ENCODE peak calls at places on chromosomes 4 and X, in ten cellular contexts. B is NCI-H510A treated with DMSO at 0.1 percent for 48 hours; W is HCT116; J is NCI-H2081; H is NCI-H1436; G is CD4-positive, alpha-beta T cell; R is choroid plexus epithelial cell; Y is stimulated activated CD4-positive, alpha-beta T cell treated with anti-CD3 and anti-CD28 coated beads, Interleukin-15, amount 100 ng/mL, for 1 hour; Z is A549; Q is BE2C. K is an unnamed sample.

GRCh38 chr4:71765837-71766236 is 18.0 kb downstream of the GC start:
- DNase-seq in B (no peak), W (no peak), J (no peak), H (no peak), G (no peak), R (no peak), Y (no peak), Z (no peak), Q (no peak), K (no peak)

GRCh38 chr4:2256781-2257191 is 5.1 kb downstream of the MXD4 start:
- DNase-seq in B (no peak), W (no peak), J (no peak), H (no peak), G (no peak), R (peak), Y (no peak), Z (no peak), Q (no peak), K (no peak)

GRCh38 chr4:144599621-144600020 is 46.3 kb upstream of the HHIP start:
- DNase-seq in B (no peak), W (no peak), J (no peak), H (no peak), G (no peak), R (peak), Y (no peak), Z (no peak), Q (no peak), K (no peak)

GRCh38 chr4:186839122-186840037 is 115.7 kb upstream of the FAT1 start:
- DNase-seq in B (no peak), W (no peak), J (no peak), H (no peak), G (no peak), R (peak), Y (no peak), Z (no peak), Q (no peak), K (no peak)

GRCh38 chrX:152926923-152927322 is 29.1 kb downstream of the ZNF185 start:
- DNase-seq in B (no peak), W (no peak), J (no peak), H (no peak), G (no peak), R (no peak), Y (no peak), Z (no peak), Q (no peak), K (no peak)

GRCh38 chr4:105859233-105859632 is 36.0 kb upstream of the NPNT start:
- DNase-seq in B (no peak), W (peak), J (no peak), H (no peak), G (no peak), R (peak), Y (no peak), Z (peak), Q (no peak), K (no peak)

GRCh38 chrX:56787734-56788152 is 58.7 kb downstream of the NBDY start:
- DNase-seq in B (no peak), W (no peak), J (no peak), H (no peak), G (no peak), R (no peak), Y (no peak), Z (no peak), Q (no peak), K (no peak)

GRCh38 chr4:25938251-25939186 is 24.5 kb downstream of the SMIM20 start:
- DNase-seq in B (no peak), W (no peak), J (no peak), H (no peak), G (no peak), R (peak), Y (no peak), Z (no peak), Q (no peak), K (no peak)

GRCh38 chrX:139559383-139560042 is 29.0 kb downstream of the F9 start:
- DNase-seq in B (peak), W (peak), J (peak), H (no peak), G (no peak), R (peak), Y (no peak), Z (peak), Q (peak), K (no peak)

GRCh38 chr4:154593868-154594267 is 3.3 kb upstream of the FGA start:
- DNase-seq in B (no peak), W (no peak), J (no peak), H (no peak), G (no peak), R (no peak), Y (no peak), Z (no peak), Q (no peak), K (no peak)

GRCh38 chr4:137611998-137612700 is 79.9 kb upstream of the PCDH18 start:
- DNase-seq in B (no peak), W (no peak), J (no peak), H (no peak), G (no peak), R (peak), Y (no peak), Z (no peak), Q (no peak), K (no peak)

GRCh38 chr4:2083116-2083825 is 24.1 kb downstream of the NAT8L start:
- DNase-seq in B (no peak), W (no peak), J (no peak), H (no peak), G (no peak), R (no peak), Y (no peak), Z (no peak), Q (no peak), K (no peak)

GRCh38 chr4:11632015-11632414 is 203.3 kb upstream of the HS3ST1 start:
- DNase-seq in B (peak), W (no peak), J (no peak), H (no peak), G (no peak), R (no peak), Y (no peak), Z (no peak), Q (no peak), K (no peak)

GRCh38 chr4:13765535-13765934 is 138.0 kb upstream of the BOD1L1 start:
- DNase-seq in B (no peak), W (no peak), J (no peak), H (no peak), G (no peak), R (no peak), Y (no peak), Z (no peak), Q (no peak), K (no peak)

GRCh38 chr4:188127157-188127874 is 11.9 kb upstream of the TRIML1 start:
- DNase-seq in B (no peak), W (peak), J (no peak), H (no peak), G (no peak), R (peak), Y (no peak), Z (peak), Q (no peak), K (no peak)

GRCh38 chrX:15221321-15221720 is 48.6 kb downstream of the ASB9 start:
- DNase-seq in B (no peak), W (no peak), J (no peak), H (no peak), G (no peak), R (no peak), Y (no peak), Z (no peak), Q (no peak), K (no peak)

GRCh38 chrX:46587158-46587557 is 13.6 kb downstream of the CHST7 start:
- DNase-seq in B (no peak), W (no peak), J (no peak), H (no peak), G (no peak), R (peak), Y (no peak), Z (no peak), Q (no peak), K (no peak)

GRCh38 chr4:100738388-100739165 is 220.8 kb upstream of the EMCN start:
- DNase-seq in B (no peak), W (peak), J (no peak), H (no peak), G (no peak), R (peak), Y (no peak), Z (peak), Q (peak), K (no peak)

GRCh38 chr4:81256059-81256635 is 41.1 kb upstream of the PRKG2 start:
- DNase-seq in B (no peak), W (no peak), J (no peak), H (no peak), G (no peak), R (no peak), Y (no peak), Z (no peak), Q (no peak), K (no peak)

GRCh38 chrX:65196758-65197371 is 220.6 kb upstream of the ZC4H2 start:
- DNase-seq in B (peak), W (no peak), J (no peak), H (no peak), G (no peak), R (no peak), Y (no peak), Z (peak), Q (peak), K (no peak)

GRCh38 chr4:88792268-88792781 is 94.7 kb upstream of the NAP1L5 start:
- DNase-seq in B (no peak), W (no peak), J (no peak), H (no peak), G (no peak), R (peak), Y (no peak), Z (peak), Q (no peak), K (no peak)

GRCh38 chr4:83009529-83009928 is 1.1 kb downstream of the LIN54 start:
- DNase-seq in B (peak), W (no peak), J (no peak), H (no peak), G (no peak), R (peak), Y (no peak), Z (no peak), Q (no peak), K (no peak)

GRCh38 chrX:43087825-43088224 is 309.9 kb upstream of the PPP1R2C start:
- DNase-seq in B (no peak), W (no peak), J (no peak), H (no peak), G (no peak), R (no peak), Y (no peak), Z (no peak), Q (no peak), K (no peak)

GRCh38 chrX:80667967-80668366 is 141.7 kb downstream of the BRWD3 start:
- DNase-seq in B (no peak), W (no peak), J (no peak), H (no peak), G (no peak), R (no peak), Y (no peak), Z (no peak), Q (no peak), K (no peak)

GRCh38 chr4:72974694-72975487 is 94.6 kb downstream of the COX18 start:
- DNase-seq in B (peak), W (no peak), J (peak), H (no peak), G (no peak), R (peak), Y (no peak), Z (no peak), Q (no peak), K (no peak)

GRCh38 chrX:32597777-32598176 is 613.6 kb downstream of the DMD start:
- DNase-seq in B (no peak), W (no peak), J (no peak), H (no peak), G (no peak), R (no peak), Y (no peak), Z (no peak), Q (no peak), K (no peak)

GRCh38 chrX:77389891-77390290 is 57.3 kb upstream of the FGF16 start:
- DNase-seq in B (no peak), W (no peak), J (no peak), H (no peak), G (no peak), R (no peak), Y (no peak), Z (no peak), Q (no peak), K (no peak)

GRCh38 chr4:183959349-183959748 is 54.2 kb downstream of the STOX2 start:
- DNase-seq in B (no peak), W (no peak), J (no peak), H (no peak), G (no peak), R (no peak), Y (no peak), Z (no peak), Q (no peak), K (no peak)

GRCh38 chrX:121160987-121161386 is 113.6 kb downstream of the GLUD2 start:
- DNase-seq in B (no peak), W (no peak), J (no peak), H (no peak), G (no peak), R (peak), Y (no peak), Z (no peak), Q (no peak), K (no peak)

GRCh38 chr4:85078016-85078415 is 111.5 kb upstream of the WDFY3 start:
- DNase-seq in B (no peak), W (no peak), J (no peak), H (no peak), G (no peak), R (no peak), Y (no peak), Z (no peak), Q (no peak), K (no peak)

GRCh38 chrX:106874075-106874474 is 29.1 kb downstream of the RIPPLY1 start:
- DNase-seq in B (peak), W (no peak), J (peak), H (peak), G (no peak), R (peak), Y (no peak), Z (peak), Q (no peak), K (no peak)

GRCh38 chr4:1512738-1513660 is 106.8 kb upstream of the NKX1-1 start:
- DNase-seq in B (no peak), W (peak), J (peak), H (no peak), G (peak), R (peak), Y (peak), Z (peak), Q (peak), K (peak)

GRCh38 chrX:132292753-132293152 is 73.5 kb upstream of the RAP2C start:
- DNase-seq in B (no peak), W (peak), J (no peak), H (no peak), G (no peak), R (peak), Y (no peak), Z (peak), Q (peak), K (no peak)

GRCh38 chrX:9340619-9341304 is 124.1 kb upstream of the TBL1X start:
- DNase-seq in B (no peak), W (no peak), J (no peak), H (no peak), G (peak), R (peak), Y (no peak), Z (no peak), Q (peak), K (peak)

GRCh38 chrX:7109838-7110793 is 37.4 kb upstream of the STS start:
- DNase-seq in B (no peak), W (no peak), J (no peak), H (no peak), G (no peak), R (no peak), Y (no peak), Z (no peak), Q (no peak), K (no peak)

GRCh38 chr4:56972389-56972788 is 5.0 kb downstream of the NOA1 start:
- DNase-seq in B (no peak), W (no peak), J (no peak), H (no peak), G (no peak), R (no peak), Y (no peak), Z (no peak), Q (no peak), K (no peak)

GRCh38 chrX:17527135-17527701 is 152.2 kb downstream of the NHS start:
- DNase-seq in B (peak), W (no peak), J (no peak), H (no peak), G (no peak), R (no peak), Y (no peak), Z (no peak), Q (no peak), K (no peak)

GRCh38 chr4:53706422-53707032 is 115.2 kb upstream of the LNX1 start:
- DNase-seq in B (peak), W (peak), J (peak), H (peak), G (no peak), R (peak), Y (no peak), Z (peak), Q (no peak), K (no peak)

GRCh38 chr4:86279247-86279960 is 80.4 kb downstream of the MAPK10 start:
- DNase-seq in B (peak), W (no peak), J (no peak), H (no peak), G (no peak), R (no peak), Y (no peak), Z (no peak), Q (no peak), K (no peak)